ENCODE peak calls at places on chromosomes 16 and 17, in four cellular contexts. One of them, this sample, is unnamed.

GRCh38 chr17:64774888-64775600 is 112.9 kb upstream of the SMURF2 start:
- DNase-seq in esophagus squamous epithelium: no peak
- DNase-seq in SJSA1: peak; percentile 42
- DNase-seq in CD8-positive, alpha-beta T cell: no peak
- DNase-seq in this sample: no peak

GRCh38 chr17:19288453-19288852 is 51.3 kb downstream of the EPN2 start:
- DNase-seq in esophagus squamous epithelium: no peak
- DNase-seq in SJSA1: peak; percentile 74
- DNase-seq in CD8-positive, alpha-beta T cell: no peak
- DNase-seq in this sample: no peak

GRCh38 chr16:75794426-75794825 is 68.1 kb upstream of the CPHXL start:
- DNase-seq in esophagus squamous epithelium: no peak
- DNase-seq in SJSA1: no peak
- DNase-seq in CD8-positive, alpha-beta T cell: no peak
- DNase-seq in this sample: no peak

GRCh38 chr17:73782231-73782630 is 138.0 kb upstream of the SDK2 start:
- DNase-seq in esophagus squamous epithelium: no peak
- DNase-seq in SJSA1: no peak
- DNase-seq in CD8-positive, alpha-beta T cell: no peak
- DNase-seq in this sample: no peak

GRCh38 chr16:3645504-3646347 is 8.8 kb upstream of the DNASE1 start:
- DNase-seq in esophagus squamous epithelium: no peak
- DNase-seq in SJSA1: peak; percentile 39
- DNase-seq in CD8-positive, alpha-beta T cell: no peak
- DNase-seq in this sample: peak; percentile 91

GRCh38 chr17:49817993-49818392 is 29.5 kb downstream of the KAT7 start:
- DNase-seq in esophagus squamous epithelium: no peak
- DNase-seq in SJSA1: no peak
- DNase-seq in CD8-positive, alpha-beta T cell: peak; percentile 66
- DNase-seq in this sample: no peak

GRCh38 chr17:34913001-34913400 is 48.3 kb downstream of the CCT6B start:
- DNase-seq in esophagus squamous epithelium: no peak
- DNase-seq in SJSA1: no peak
- DNase-seq in CD8-positive, alpha-beta T cell: no peak
- DNase-seq in this sample: no peak

GRCh38 chr16:49492896-49493620 is 119.5 kb downstream of the C16orf78 start:
- DNase-seq in esophagus squamous epithelium: no peak
- DNase-seq in SJSA1: no peak
- DNase-seq in CD8-positive, alpha-beta T cell: no peak
- DNase-seq in this sample: no peak

GRCh38 chr16:71421911-71422310 is 19.9 kb downstream of the TLE7 start:
- DNase-seq in esophagus squamous epithelium: no peak
- DNase-seq in SJSA1: no peak
- DNase-seq in CD8-positive, alpha-beta T cell: peak; percentile 25
- DNase-seq in this sample: peak; percentile 36

GRCh38 chr17:19342611-19343255 is 19.8 kb downstream of the B9D1 start:
- DNase-seq in esophagus squamous epithelium: no peak
- DNase-seq in SJSA1: no peak
- DNase-seq in CD8-positive, alpha-beta T cell: no peak
- DNase-seq in this sample: no peak

GRCh38 chr17:19248923-19249574 is 11.9 kb downstream of the EPN2 start:
- DNase-seq in esophagus squamous epithelium: no peak
- DNase-seq in SJSA1: peak; percentile 53
- DNase-seq in CD8-positive, alpha-beta T cell: no peak
- DNase-seq in this sample: peak; percentile 74

GRCh38 chr17:33922971-33923370 is 332.1 kb upstream of the CCL2 start:
- DNase-seq in esophagus squamous epithelium: no peak
- DNase-seq in SJSA1: no peak
- DNase-seq in CD8-positive, alpha-beta T cell: no peak
- DNase-seq in this sample: no peak

DNA sequence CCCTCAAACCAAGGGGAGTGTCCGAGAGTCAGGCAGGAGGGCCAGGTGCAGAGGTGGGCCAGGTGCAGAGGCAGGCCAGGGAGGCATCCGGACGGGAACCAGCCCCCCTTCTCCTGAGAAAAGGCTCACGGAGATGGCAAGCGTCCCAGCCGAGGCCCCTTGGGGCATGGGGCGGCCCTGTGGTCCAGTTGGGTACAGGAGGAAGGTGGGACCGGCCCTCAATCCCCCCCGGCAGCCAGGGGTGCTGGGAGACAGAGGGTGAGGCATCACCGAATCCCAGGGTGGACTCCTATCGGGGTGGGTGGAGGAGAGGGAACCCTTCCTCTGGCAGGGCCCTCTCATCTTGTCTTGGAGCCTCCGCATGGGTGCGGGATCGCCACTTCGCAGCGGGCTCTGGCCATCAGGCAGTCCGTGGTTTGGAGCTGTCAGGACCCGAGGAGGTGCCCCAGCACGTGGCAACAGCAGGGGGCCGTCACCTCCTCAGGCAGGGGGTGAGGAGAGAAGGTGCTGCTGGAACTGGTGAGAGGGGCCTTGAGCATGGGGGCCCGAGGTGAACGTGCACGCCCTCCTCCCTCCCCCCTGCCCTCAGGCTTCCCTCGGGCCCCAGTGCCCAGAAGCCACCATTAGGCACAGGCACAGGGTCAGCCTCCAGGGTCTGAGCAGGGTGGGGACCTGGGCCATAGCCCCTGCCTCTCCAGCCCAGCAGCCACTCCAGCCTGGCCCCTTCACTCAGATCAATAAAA is 38.7 kb upstream of the SLC38A10 start:
- DNase-seq in esophagus squamous epithelium: no peak
- DNase-seq in SJSA1: no peak
- DNase-seq in CD8-positive, alpha-beta T cell: no peak
- DNase-seq in this sample: no peak
- H3K4me3 ChIP-seq in esophagus squamous epithelium: no peak overlapping the region
- H3K4me3 ChIP-seq in SJSA1: no peak overlapping the region
- H3K4me3 ChIP-seq in CD8-positive, alpha-beta T cell: no peak overlapping the region
- H3K4me3 ChIP-seq in this sample: no peak overlapping the region

DNA sequence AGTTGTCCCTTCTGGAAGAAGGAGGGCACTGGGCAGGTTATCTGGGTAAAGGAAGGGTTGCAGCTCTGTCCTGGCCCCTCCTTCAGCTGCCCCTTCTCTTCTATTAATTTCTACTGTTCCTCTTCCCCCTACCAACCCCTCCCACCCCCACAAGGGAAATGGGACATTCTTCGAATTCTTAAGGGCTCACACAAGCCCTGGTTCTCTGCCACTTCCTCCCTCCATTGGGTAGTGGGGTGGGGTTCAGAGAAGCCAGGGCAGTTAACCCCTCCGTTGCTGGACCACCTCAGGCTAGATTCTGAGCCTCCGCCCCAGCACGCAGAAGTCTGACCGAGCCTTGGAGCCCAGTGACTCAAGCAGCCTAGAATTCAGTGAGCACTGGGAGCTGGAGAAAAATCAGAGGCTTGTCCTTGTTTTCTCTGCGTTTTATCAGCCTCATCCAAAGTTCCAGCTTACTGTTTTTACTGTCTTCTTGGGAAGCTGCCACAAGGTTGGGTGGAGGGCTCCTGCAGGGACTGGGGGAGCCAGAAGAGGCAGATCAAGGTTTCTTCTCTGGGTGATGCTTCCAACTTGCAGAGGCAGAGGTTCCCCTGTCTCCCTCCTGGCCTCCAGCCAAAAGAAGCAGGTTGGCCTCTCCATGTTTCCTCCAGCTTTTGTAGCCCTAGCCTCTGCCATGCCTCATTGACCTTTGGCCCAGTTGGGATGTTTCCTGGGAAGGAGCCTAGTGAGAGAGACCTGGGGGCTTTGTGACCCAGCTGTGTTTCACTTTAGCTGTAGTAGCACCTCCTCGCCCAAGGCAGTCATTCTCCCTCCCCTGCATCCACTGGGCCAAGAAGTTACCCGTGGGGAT is 10.2 kb downstream of the LASP1 start:
- DNase-seq in esophagus squamous epithelium: no peak
- DNase-seq in SJSA1: peak; percentile 95
- DNase-seq in CD8-positive, alpha-beta T cell: peak; percentile 29
- DNase-seq in this sample: peak; percentile 93
- H3K27ac ChIP-seq in esophagus squamous epithelium: peak overlapping the region; percentile 70
- H3K27ac ChIP-seq in SJSA1: peak overlapping the region; percentile 59
- H3K27ac ChIP-seq in CD8-positive, alpha-beta T cell: peak overlapping the region; percentile 34
- H3K27ac ChIP-seq in this sample: peak overlapping the region; percentile 31

GRCh38 chr16:66008136-66008535 is 358.4 kb upstream of the CDH5 start:
- DNase-seq in esophagus squamous epithelium: no peak
- DNase-seq in SJSA1: no peak
- DNase-seq in CD8-positive, alpha-beta T cell: no peak
- DNase-seq in this sample: no peak
- H3K4me3 ChIP-seq in esophagus squamous epithelium: no peak overlapping the region
- H3K4me3 ChIP-seq in SJSA1: no peak overlapping the region
- H3K4me3 ChIP-seq in CD8-positive, alpha-beta T cell: no peak overlapping the region
- H3K4me3 ChIP-seq in this sample: no peak overlapping the region

DNA sequence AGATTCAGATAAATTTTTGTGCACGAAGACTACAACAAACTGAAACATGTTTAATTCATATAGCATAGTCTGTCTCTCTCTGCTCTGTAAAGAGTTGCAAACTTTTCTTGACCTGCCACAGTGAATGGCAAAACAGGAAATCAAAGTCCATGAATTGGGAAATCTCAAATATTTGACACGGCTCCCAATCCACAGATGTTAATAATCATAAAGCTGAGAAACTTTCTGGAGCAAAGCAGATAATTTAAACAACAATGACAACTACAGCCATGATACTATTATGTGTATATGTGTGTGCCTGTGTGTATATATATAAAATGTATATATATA is 743 bp upstream of the ABCA6 start:
- DNase-seq in esophagus squamous epithelium: no peak
- DNase-seq in SJSA1: no peak
- DNase-seq in CD8-positive, alpha-beta T cell: no peak
- DNase-seq in this sample: no peak
- H3K27ac ChIP-seq in esophagus squamous epithelium: peak overlapping the region; percentile 63
- H3K27ac ChIP-seq in SJSA1: no peak overlapping the region
- H3K27ac ChIP-seq in CD8-positive, alpha-beta T cell: no peak overlapping the region
- H3K27ac ChIP-seq in this sample: no peak overlapping the region

This sample was measured in SJCRH30.